ENCODE peak calls at places on chromosomes 1 and 21, in ten cellular contexts. J, K, H, O, B, S, M, V, C and F are unnamed samples.

GRCh38 chr1:39566441-39567137 is 10.0 kb downstream of the PABPC4 start:
- ATAC-seq in J (no peak), K (no peak), H (no peak), O (no peak), B (no peak), S (no peak), M (no peak), V (no peak), C (no peak), F (no peak)

GRCh38 chr1:156379420-156380165 is 10.6 kb downstream of the RHBG start:
- ATAC-seq in J (no peak), K (no peak), H (no peak), O (no peak), B (no peak), S (no peak), M (no peak), V (no peak), C (no peak), F (no peak)

GRCh38 chr1:204304067-204304466 is 55.7 kb downstream of the PLEKHA6 start:
- ATAC-seq in J (no peak), K (no peak), H (no peak), O (no peak), B (no peak), S (no peak), M (no peak), V (no peak), C (no peak), F (no peak)

GRCh38 chr1:89850844-89851410 is 30.1 kb downstream of the LRRC8D start:
- ATAC-seq in J (no peak), K (no peak), H (no peak), O (no peak), B (no peak), S (no peak), M (no peak), V (no peak), C (no peak), F (no peak)

GRCh38 chr1:173451981-173452380 is 25.2 kb upstream of the PRDX6 start:
- ATAC-seq in J (no peak), K (peak), H (no peak), O (no peak), B (no peak), S (no peak), M (peak), V (no peak), C (no peak), F (no peak)

GRCh38 chr1:205344010-205344808 is 12.5 kb downstream of the KLHDC8A start:
- ATAC-seq in J (peak), K (peak), H (peak), O (peak), B (peak), S (peak), M (peak), V (peak), C (peak), F (peak)

GRCh38 chr1:229642376-229642775 is 16.3 kb downstream of the URB2 start:
- ATAC-seq in J (no peak), K (no peak), H (no peak), O (no peak), B (no peak), S (no peak), M (no peak), V (no peak), C (no peak), F (no peak)

GRCh38 chr1:210252621-210253041 is 20.0 kb downstream of the SERTAD4 start:
- ATAC-seq in J (no peak), K (peak), H (no peak), O (no peak), B (no peak), S (peak), M (peak), V (no peak), C (no peak), F (no peak)

GRCh38 chr1:12601690-12602632 is 16.0 kb downstream of the DHRS3 start:
- ATAC-seq in J (no peak), K (no peak), H (peak), O (no peak), B (no peak), S (no peak), M (peak), V (peak), C (peak), F (peak)

GRCh38 chr1:184598403-184598802 is 156.3 kb downstream of the EDEM3 start:
- ATAC-seq in J (no peak), K (no peak), H (no peak), O (no peak), B (no peak), S (no peak), M (no peak), V (no peak), C (no peak), F (no peak)

GRCh38 chr21:46374761-46375389 is 50.9 kb downstream of the PCNT start:
- ATAC-seq in J (no peak), K (no peak), H (no peak), O (no peak), B (no peak), S (no peak), M (peak), V (no peak), C (no peak), F (no peak)

GRCh38 chr1:225335098-225335795 is 92.6 kb downstream of the LBR start:
- ATAC-seq in J (no peak), K (no peak), H (no peak), O (no peak), B (no peak), S (no peak), M (no peak), V (no peak), C (no peak), F (no peak)

GRCh38 chr1:68308034-68308433 is 75.7 kb upstream of the WLS start:
- ATAC-seq in J (no peak), K (no peak), H (no peak), O (no peak), B (no peak), S (no peak), M (peak), V (no peak), C (no peak), F (no peak)

GRCh38 chr1:233916706-233917105 is 12.2 kb downstream of the SLC35F3 start:
- ATAC-seq in J (no peak), K (no peak), H (no peak), O (no peak), B (no peak), S (no peak), M (no peak), V (no peak), C (no peak), F (no peak)

GRCh38 chr1:221697924-221698425 is 43.9 kb downstream of the DUSP10 start:
- ATAC-seq in J (no peak), K (peak), H (no peak), O (no peak), B (no peak), S (no peak), M (no peak), V (no peak), C (no peak), F (no peak)

GRCh38 chr1:218983848-218984247 is 189.8 kb upstream of the LYPLAL1 start:
- ATAC-seq in J (no peak), K (no peak), H (no peak), O (no peak), B (no peak), S (no peak), M (no peak), V (no peak), C (no peak), F (peak)

GRCh38 chr1:99935534-99935933 is 34.3 kb upstream of the SLC35A3 start:
- ATAC-seq in J (no peak), K (no peak), H (no peak), O (no peak), B (no peak), S (no peak), M (no peak), V (no peak), C (no peak), F (no peak)

GRCh38 chr21:44616591-44616926 is 4.7 kb downstream of the KRTAP10-8 start:
- ATAC-seq in J (no peak), K (no peak), H (no peak), O (no peak), B (no peak), S (no peak), M (no peak), V (no peak), C (no peak), F (no peak)

GRCh38 chr21:25115021-25115420 is 492.3 kb downstream of the MRPL39 start:
- ATAC-seq in J (no peak), K (no peak), H (no peak), O (no peak), B (no peak), S (no peak), M (no peak), V (no peak), C (no peak), F (no peak)

GRCh38 chr1:183653468-183653794 is 315 bp upstream of the APOBEC4 start:
- ATAC-seq in J (no peak), K (no peak), H (no peak), O (no peak), B (no peak), S (no peak), M (peak), V (no peak), C (no peak), F (no peak)

GRCh38 chr1:163781146-163781545 is 459.4 kb downstream of the NUF2 start:
- ATAC-seq in J (no peak), K (no peak), H (no peak), O (no peak), B (no peak), S (no peak), M (no peak), V (no peak), C (no peak), F (no peak)

GRCh38 chr1:153638261-153638660 is 4.4 kb downstream of the CHTOP start:
- ATAC-seq in J (no peak), K (no peak), H (no peak), O (no peak), B (no peak), S (no peak), M (no peak), V (no peak), C (no peak), F (no peak)

GRCh38 chr1:226476657-226477319 is 68.9 kb upstream of the PARP1 start:
- ATAC-seq in J (no peak), K (no peak), H (no peak), O (no peak), B (no peak), S (no peak), M (no peak), V (no peak), C (no peak), F (no peak)

GRCh38 chr1:246506440-246506784 is 667 bp downstream of the SMYD3 start:
- ATAC-seq in J (peak), K (peak), H (peak), O (peak), B (no peak), S (peak), M (peak), V (peak), C (peak), F (peak)

GRCh38 chr1:235056937-235057336 is 71.7 kb downstream of the TOMM20 start:
- ATAC-seq in J (no peak), K (no peak), H (no peak), O (no peak), B (no peak), S (no peak), M (no peak), V (no peak), C (no peak), F (no peak)

GRCh38 chr1:171995573-171995972 is 154.3 kb downstream of the DNM3 start:
- ATAC-seq in J (no peak), K (no peak), H (no peak), O (no peak), B (no peak), S (no peak), M (no peak), V (no peak), C (no peak), F (no peak)

GRCh38 chr1:63915121-63915520 is 141.3 kb downstream of the ROR1 start:
- ATAC-seq in J (no peak), K (no peak), H (peak), O (peak), B (peak), S (no peak), M (no peak), V (no peak), C (no peak), F (peak)

GRCh38 chr1:108639899-108640560 is 20.9 kb downstream of the HENMT1 start:
- ATAC-seq in J (peak), K (no peak), H (no peak), O (no peak), B (no peak), S (peak), M (no peak), V (no peak), C (no peak), F (no peak)

GRCh38 chr1:238409191-238409846 is 518.6 kb upstream of the ZP4 start:
- ATAC-seq in J (no peak), K (peak), H (no peak), O (no peak), B (no peak), S (no peak), M (no peak), V (peak), C (no peak), F (no peak)

GRCh38 chr21:44295646-44296045 is 4.2 kb upstream of the PFKL start:
- ATAC-seq in J (no peak), K (no peak), H (no peak), O (peak), B (no peak), S (no peak), M (no peak), V (no peak), C (no peak), F (no peak)

GRCh38 chr1:47796626-47797025 is 200.6 kb downstream of the TRABD2B start:
- ATAC-seq in J (no peak), K (no peak), H (no peak), O (no peak), B (no peak), S (no peak), M (no peak), V (no peak), C (no peak), F (no peak)

GRCh38 chr1:26468911-26469310 is 3.3 kb upstream of the HMGN2 start:
- ATAC-seq in J (no peak), K (no peak), H (no peak), O (no peak), B (no peak), S (no peak), M (no peak), V (no peak), C (no peak), F (no peak)

GRCh38 chr1:39638965-39639332 is 494 bp downstream of the HEYL start:
- ATAC-seq in J (no peak), K (no peak), H (no peak), O (no peak), B (no peak), S (no peak), M (no peak), V (peak), C (no peak), F (no peak)

GRCh38 chr1:84427520-84428188 is 29.4 kb downstream of the DNASE2B start:
- ATAC-seq in J (no peak), K (no peak), H (no peak), O (no peak), B (no peak), S (peak), M (no peak), V (no peak), C (no peak), F (no peak)

GRCh38 chr1:40592107-40592773 is 60.8 kb downstream of the ZNF684 start:
- ATAC-seq in J (no peak), K (no peak), H (peak), O (peak), B (no peak), S (no peak), M (peak), V (no peak), C (no peak), F (no peak)

GRCh38 chr1:203268901-203269653 is 36.2 kb upstream of the BTG2 start:
- ATAC-seq in J (peak), K (no peak), H (peak), O (peak), B (no peak), S (peak), M (no peak), V (peak), C (no peak), F (no peak)